ENCODE peak calls at places on chromosomes 5 and 9, in nine cellular contexts. H, G, X, D, J, A, S, B and E are unnamed samples.

GRCh38 chr5:97096096-97096648 is 46.2 kb downstream of the LIX1 start:
- DNase-seq in A (no peak), S (no peak), J (no peak), G (peak; percentile 22), H (no peak), D (no peak), B (no peak), X (no peak), E (no peak)

GRCh38 chr9:107286057-107286456 is 3.0 kb downstream of the RAD23B start:
- DNase-seq in A (no peak), H (no peak), J (no peak), G (no peak), D (no peak), X (no peak), B (no peak), S (no peak), E (no peak)

GRCh38 chr9:110251212-110251611 is 5.1 kb downstream of the TXN start:
- DNase-seq in B (no peak), A (no peak), D (no peak), H (no peak), X (no peak), G (no peak), J (no peak), S (no peak), E (no peak)

GRCh38 chr5:33824516-33825195 is 67.1 kb downstream of the ADAMTS12 start:
- DNase-seq in G (peak; percentile 98), B (no peak), S (no peak), X (no peak), J (no peak), H (no peak), A (no peak), D (no peak), E (no peak)

GRCh38 chr9:22119537-22120167 is 110.5 kb upstream of the CDKN2B start:
- DNase-seq in H (no peak), G (peak; percentile 47), B (no peak), D (no peak), J (peak; percentile 39), X (no peak), A (no peak), S (no peak), E (no peak)

GRCh38 chr5:162496080-162496808 is 428.7 kb downstream of the GABRG2 start:
- DNase-seq in J (no peak), G (peak; percentile 1), A (no peak), B (no peak), S (no peak), X (no peak), D (no peak), H (no peak), E (no peak)

GRCh38 chr5:160369990-160370712 is at the start of gene C1QTNF2:
- DNase-seq in J (peak; percentile 78), S (no peak), B (peak; percentile 76), H (peak; percentile 17), D (peak; percentile 67), A (peak; percentile 84), G (peak; percentile 70), X (no peak), E (peak; percentile 64)

GRCh38 chr5:142290574-142291299 is 34.1 kb downstream of the SPRY4 start:
- DNase-seq in A (no peak), S (no peak), B (no peak), J (peak; percentile 36), G (peak; percentile 48), X (no peak), H (no peak), D (no peak), E (no peak)

GRCh38 chr5:159975462-159976019 is 33.4 kb upstream of the TTC1 start:
- DNase-seq in G (peak; percentile 97), S (no peak), J (no peak), B (peak; percentile 77), H (no peak), D (no peak), X (no peak), A (no peak), E (no peak)

GRCh38 chr5:2914991-2915484 is 163.6 kb upstream of the IRX2 start:
- DNase-seq in H (no peak), B (no peak), X (no peak), G (no peak), A (no peak), S (no peak), D (no peak), J (peak; percentile 67), E (no peak)

GRCh38 chr9:121559183-121559582 is 59.5 kb upstream of the GGTA1 start:
- DNase-seq in A (no peak), B (no peak), H (no peak), D (no peak), J (no peak), S (no peak), X (no peak), G (no peak), E (no peak)

DNA sequence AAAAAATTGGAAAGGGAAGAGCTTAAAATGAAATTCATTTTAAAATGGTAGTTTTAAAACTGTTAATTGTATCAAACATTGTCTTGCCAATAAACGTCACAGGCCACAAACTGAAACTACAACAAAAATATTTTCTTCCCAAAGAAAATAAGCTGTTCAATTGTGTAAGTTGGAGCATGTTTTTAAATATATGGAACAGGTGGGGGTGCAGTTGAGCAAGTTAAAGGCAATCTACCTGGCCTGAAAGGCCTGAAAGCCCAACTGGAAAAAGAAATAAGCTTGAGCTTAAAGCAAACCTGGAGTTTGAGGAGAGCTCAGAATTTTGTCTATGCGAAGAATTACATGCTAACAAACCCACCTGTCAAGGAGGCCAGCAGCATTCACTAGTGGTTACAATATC is 439.5 kb downstream of the ACTL7B start:
- DNase-seq in H (no peak), D (no peak), S (no peak), J (no peak), G (no peak), X (no peak), B (no peak), A (no peak), E (no peak)
- TF ChIP-seq CTCF in H (no peak), D (no peak), S (no peak), J (peak; percentile 11), G (no peak), X (no peak), B (no peak), A (no peak), E (peak; percentile 5)

GRCh38 chr9:38391278-38392118 is 1.0 kb upstream of the ALDH1B1 start:
- DNase-seq in H (no peak), J (no peak), B (no peak), A (peak; percentile 56), S (no peak), X (no peak), G (no peak), D (no peak), E (no peak)

GRCh38 chr9:38390851-38391250 is 1.7 kb upstream of the ALDH1B1 start:
- DNase-seq in X (no peak), J (no peak), G (no peak), A (peak; percentile 42), S (no peak), B (no peak), D (no peak), H (no peak), E (no peak)

GRCh38 chr9:38394419-38394818 is 1.9 kb downstream of the ALDH1B1 start:
- DNase-seq in H (no peak), A (no peak), S (no peak), X (no peak), B (no peak), J (no peak), D (no peak), G (no peak), E (no peak)

GRCh38 chr9:38393128-38393809 is 767 bp downstream of the ALDH1B1 start:
- DNase-seq in S (no peak), J (no peak), D (no peak), B (no peak), G (peak; percentile 12), X (no peak), H (no peak), A (no peak), E (no peak)

DNA sequence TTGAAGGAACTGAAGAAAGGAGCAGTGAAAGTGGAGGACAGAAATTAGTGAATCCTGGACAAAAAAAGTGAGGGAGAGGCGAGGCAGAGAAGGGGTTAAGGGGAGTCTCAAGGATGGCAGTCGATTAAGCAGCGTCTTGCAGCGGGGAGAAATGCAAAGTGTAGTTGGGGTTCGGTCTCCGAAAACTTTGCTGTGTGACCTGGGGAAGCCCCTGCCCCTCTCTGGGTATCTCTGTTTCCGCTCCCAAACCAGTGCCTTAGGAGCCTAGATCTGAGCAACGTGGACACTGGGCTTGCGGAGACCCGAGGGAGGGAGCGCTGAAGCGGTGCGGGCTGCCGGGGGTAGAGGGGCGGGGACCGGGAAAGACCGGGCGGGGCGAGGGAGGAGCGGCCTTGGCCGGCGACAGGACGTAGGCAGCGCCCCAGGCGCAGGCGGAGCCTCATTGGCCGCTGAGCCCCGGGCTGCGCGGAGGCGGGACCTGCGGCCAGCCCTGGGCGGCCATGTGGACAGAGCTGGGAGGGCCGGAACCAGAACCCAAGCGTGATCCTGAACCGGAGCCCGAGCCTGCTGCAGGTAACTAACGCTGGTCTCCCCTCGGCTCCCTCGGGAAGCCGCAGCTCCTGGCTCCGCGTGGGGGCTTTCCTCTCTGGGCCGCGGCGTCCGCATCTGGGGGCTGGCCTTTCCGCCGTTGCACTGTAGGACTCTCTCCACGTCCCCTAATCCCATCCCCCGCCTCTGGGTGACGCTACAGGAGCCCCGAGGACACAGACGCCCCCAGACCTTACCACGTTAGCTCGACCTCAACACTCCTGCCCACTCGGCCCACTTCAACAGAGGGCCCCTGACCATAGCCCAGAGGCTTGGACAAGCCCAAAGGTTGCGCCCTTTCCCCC is at the start of gene ALDH1B1:
- DNase-seq in A (peak; percentile 93), B (peak; percentile 94), X (peak; percentile 78), D (peak; percentile 91), H (peak; percentile 77), G (peak; percentile 81), J (peak; percentile 95), S (peak; percentile 57), E (peak; percentile 90)
- TF ChIP-seq CTCF in A (no peak), B (peak; percentile 16), X (no peak), D (no peak), H (peak; percentile 39), G (peak; percentile 16), J (peak; percentile 44), S (no peak), E (no peak)

DNA sequence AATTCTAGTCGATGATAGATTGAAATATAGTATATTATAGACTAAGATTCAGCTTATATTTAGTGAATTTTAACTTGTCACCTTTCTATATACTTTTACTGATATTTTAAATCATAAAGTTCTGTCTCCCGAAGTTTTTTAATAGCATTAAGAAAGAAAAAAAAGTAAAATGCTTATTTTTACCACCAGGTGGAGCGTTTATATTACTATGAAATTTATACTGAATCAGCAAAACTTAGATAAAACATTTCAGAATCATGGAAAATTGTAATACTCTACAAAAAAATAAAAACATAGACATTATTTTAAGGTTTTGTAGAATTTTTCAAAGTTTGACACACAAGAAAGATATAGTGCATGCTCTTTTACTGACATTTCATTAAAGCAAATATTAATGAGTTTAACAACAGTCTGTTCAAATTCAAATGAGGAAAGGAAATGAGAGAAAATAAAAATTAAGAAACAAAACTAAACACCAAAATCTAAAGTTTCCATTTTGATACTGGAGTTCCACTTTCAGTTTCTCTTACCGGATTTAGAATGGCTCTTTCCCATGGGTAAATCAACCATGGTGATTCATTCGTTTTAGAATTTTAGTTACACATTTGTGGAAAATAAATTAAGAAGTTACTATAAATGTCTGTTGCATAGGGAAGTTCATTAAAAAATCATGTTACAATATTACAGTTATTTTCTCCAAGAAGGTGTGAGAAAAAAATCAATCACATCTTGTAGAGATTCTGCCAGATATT is 1035.3 kb downstream of the CDH12 start:
- DNase-seq in G (no peak), H (no peak), D (no peak), B (no peak), A (no peak), S (no peak), X (no peak), J (no peak), E (no peak)
- TF ChIP-seq CTCF in G (peak; percentile 33), H (peak; percentile 57), D (no peak), B (no peak), A (no peak), S (peak; percentile 26), X (no peak), J (peak; percentile 47), E (peak; percentile 19)

GRCh38 chr9:128636024-128636390 is 20.6 kb downstream of the DYNC2I2 start:
- DNase-seq in X (peak; percentile 50), G (no peak), H (no peak), J (peak; percentile 48), S (no peak), B (peak; percentile 78), D (peak; percentile 43), A (no peak), E (peak; percentile 49)
- TF ChIP-seq CTCF in X (peak; percentile 9), G (peak; percentile 19), H (peak; percentile 36), J (peak; percentile 29), S (no peak), B (no peak), D (no peak), A (no peak), E (no peak)